ENCODE peak calls at places on chromosomes 12 and 14, in seven cellular contexts. C, X, V, Y, R, N and K are unnamed samples.

GRCh38 chr12:74424778-74425177 is 112.9 kb upstream of the ATXN7L3B start:
- DNase-seq in V (no peak), Y (no peak), X (no peak), C (no peak), N (no peak), R (no peak), K (no peak)

GRCh38 chr14:72904840-72905561 is 11.1 kb upstream of the DPF3 start:
- DNase-seq in X (peak), Y (peak), C (peak), N (peak), R (peak), V (peak), K (peak)

GRCh38 chr12:42141981-42142606 is 2.6 kb downstream of the GXYLT1 start:
- DNase-seq in C (no peak), X (no peak), R (no peak), V (no peak), N (no peak), Y (no peak), K (no peak)

GRCh38 chr12:75725505-75726120 is 214.2 kb upstream of the KRR1 start:
- DNase-seq in C (no peak), R (no peak), N (peak), X (no peak), V (no peak), Y (peak), K (peak)

GRCh38 chr14:69528143-69528542 is 43.6 kb downstream of the PLEKHD1 start:
- DNase-seq in V (no peak), Y (no peak), R (no peak), C (no peak), N (no peak), X (no peak), K (no peak)

GRCh38 chr14:23641915-23642588 is 5.9 kb downstream of the DHRS2 start:
- DNase-seq in C (no peak), Y (no peak), V (no peak), X (no peak), N (no peak), R (no peak), K (no peak)

GRCh38 chr12:31342314-31342713 is 16.4 kb upstream of the SINHCAF start:
- DNase-seq in N (peak), V (no peak), X (no peak), R (no peak), C (no peak), Y (no peak), K (no peak)

GRCh38 chr14:89617471-89618291 is 200.6 kb upstream of the FOXN3 start:
- DNase-seq in Y (peak), N (peak), V (no peak), X (peak), R (no peak), C (no peak), K (no peak)

GRCh38 chr12:31228811-31229792 is 96.8 kb downstream of the SINHCAF start:
- DNase-seq in X (peak), V (peak), Y (no peak), R (peak), C (no peak), N (no peak), K (no peak)

GRCh38 chr12:92000587-92000986 is 145.1 kb downstream of the BTG1 start:
- DNase-seq in C (no peak), N (no peak), R (no peak), Y (no peak), V (no peak), X (no peak), K (no peak)

GRCh38 chr12:107360472-107360871 is 267.1 kb upstream of the CRY1 start:
- DNase-seq in N (no peak), R (no peak), V (no peak), Y (no peak), X (no peak), C (no peak), K (no peak)